ENCODE peak calls at places on chromosomes 16 and 17, in ten cellular contexts. C is tibial nerve, Z is B cell, Y is sigmoid colon, S is cardiac muscle cell, T is stomach, R is H9, G is HFFc6, U is MM.1S, Q is AG10803. F is an unnamed sample.

GRCh38 chr17:1083451-1084187 is 86.7 kb downstream of the TIMM22 start:
- DNase-seq in C (no peak), Z (no peak), Y (no peak), S (no peak), T (peak), R (no peak), G (no peak), U (no peak), Q (no peak), F (peak)

GRCh38 chr16:25264599-25264998 is 7.0 kb upstream of the ZKSCAN2 start:
- DNase-seq in C (no peak), Z (no peak), Y (no peak), S (peak), T (no peak), R (no peak), G (no peak), U (peak), Q (no peak), F (no peak)

GRCh38 chr17:68499587-68499986 is 12.6 kb upstream of the PRKAR1A start:
- DNase-seq in C (no peak), Z (no peak), Y (no peak), S (no peak), T (no peak), R (no peak), G (no peak), U (no peak), Q (no peak), F (no peak)

GRCh38 chr17:8628172-8628571 is 2.4 kb downstream of the MYH10 start:
- DNase-seq in C (no peak), Z (no peak), Y (no peak), S (no peak), T (no peak), R (no peak), G (no peak), U (no peak), Q (no peak), F (peak)

GRCh38 chr16:700684-701584 is 4.7 kb downstream of the FBXL16 start:
- DNase-seq in C (no peak), Z (peak), Y (no peak), S (no peak), T (no peak), R (peak), G (no peak), U (no peak), Q (no peak), F (no peak)

GRCh38 chr17:1058423-1059130 is 61.6 kb downstream of the TIMM22 start:
- DNase-seq in C (peak), Z (peak), Y (no peak), S (peak), T (peak), R (peak), G (peak), U (peak), Q (peak), F (peak)

GRCh38 chr16:79801550-79802090 is 201.1 kb upstream of the MAF start:
- DNase-seq in C (no peak), Z (no peak), Y (no peak), S (no peak), T (no peak), R (no peak), G (no peak), U (no peak), Q (no peak), F (no peak)

GRCh38 chr16:65540913-65541312 is 419.1 kb upstream of the CDH11 start:
- DNase-seq in C (no peak), Z (no peak), Y (no peak), S (no peak), T (no peak), R (no peak), G (no peak), U (no peak), Q (no peak), F (no peak)

GRCh38 chr17:78925234-78925633 is at the start of gene TIMP2:
- DNase-seq in C (peak), Z (peak), Y (peak), S (peak), T (peak), R (peak), G (peak), U (peak), Q (peak), F (peak)

GRCh38 chr16:9371713-9372448 is 280.4 kb downstream of the HAPSTR1 start:
- DNase-seq in C (no peak), Z (no peak), Y (no peak), S (no peak), T (no peak), R (no peak), G (no peak), U (no peak), Q (no peak), F (no peak)

GRCh38 chr17:82696916-82697807 is 1.3 kb downstream of the RAB40B start:
- DNase-seq in C (no peak), Z (no peak), Y (no peak), S (no peak), T (peak), R (peak), G (no peak), U (no peak), Q (no peak), F (peak)

GRCh38 chr16:78748471-78748929 is 649.0 kb downstream of the WWOX start:
- DNase-seq in C (no peak), Z (no peak), Y (no peak), S (no peak), T (no peak), R (no peak), G (no peak), U (peak), Q (no peak), F (no peak)

GRCh38 chr16:19513377-19514053 is 8.4 kb downstream of the GDE1 start:
- DNase-seq in C (no peak), Z (peak), Y (no peak), S (peak), T (no peak), R (no peak), G (no peak), U (no peak), Q (peak), F (no peak)
- TF ChIP-seq CTCF in C (no peak), Z (no peak), Y (no peak), S (no peak), T (no peak), R (no peak), G (no peak), U (no peak), Q (no peak), F (no peak)

GRCh38 chr17:43916385-43916784 is 9.0 kb upstream of the MPP2 start:
- DNase-seq in C (no peak), Z (no peak), Y (no peak), S (no peak), T (no peak), R (no peak), G (no peak), U (peak), Q (no peak), F (no peak)
- TF ChIP-seq CTCF in C (no peak), Z (no peak), Y (no peak), S (no peak), T (no peak), R (peak), G (no peak), U (peak), Q (no peak), F (no peak)

GRCh38 chr17:74380086-74380958 is 13.0 kb downstream of the GPR142 start:
- DNase-seq in C (no peak), Z (no peak), Y (no peak), S (peak), T (peak), R (peak), G (no peak), U (no peak), Q (no peak), F (no peak)
- TF ChIP-seq CTCF in C (no peak), Z (no peak), Y (no peak), S (no peak), T (no peak), R (peak), G (no peak), U (no peak), Q (no peak), F (no peak)

GRCh38 chr17:76152580-76152979 is 11.5 kb upstream of the FOXJ1 start:
- DNase-seq in C (no peak), Z (no peak), Y (no peak), S (no peak), T (no peak), R (peak), G (no peak), U (no peak), Q (no peak), F (no peak)

GRCh38 chr17:76153202-76153601 is 12.2 kb upstream of the FOXJ1 start:
- DNase-seq in C (no peak), Z (no peak), Y (peak), S (no peak), T (no peak), R (peak), G (no peak), U (no peak), Q (no peak), F (no peak)

GRCh38 chr17:76154935-76155845 is 14.1 kb upstream of the FOXJ1 start:
- DNase-seq in C (no peak), Z (no peak), Y (no peak), S (no peak), T (no peak), R (peak), G (no peak), U (no peak), Q (no peak), F (no peak)

GRCh38 chr17:76154292-76154691 is 13.2 kb upstream of the FOXJ1 start:
- DNase-seq in C (no peak), Z (no peak), Y (no peak), S (no peak), T (no peak), R (no peak), G (no peak), U (no peak), Q (no peak), F (no peak)

DNA sequence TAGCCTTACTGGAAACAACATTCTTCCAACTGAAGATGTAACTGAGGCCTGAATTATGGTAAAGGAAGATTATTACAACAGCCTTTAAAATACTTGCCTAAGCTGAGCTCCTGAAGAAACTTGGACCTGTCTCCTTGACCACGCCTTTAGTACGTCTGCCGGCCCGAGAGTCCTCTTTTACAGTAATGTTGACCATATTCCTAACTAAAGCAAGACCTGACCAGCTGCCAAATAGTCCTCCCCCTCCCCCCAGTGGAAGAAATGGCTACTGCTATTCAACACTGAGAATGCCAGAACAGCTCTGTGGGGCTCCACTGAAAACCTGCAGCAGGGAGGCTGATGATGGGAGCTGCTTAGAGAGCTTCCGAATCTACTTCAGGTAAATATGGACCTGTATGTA is 12.6 kb upstream of the FOXJ1 start:
- DNase-seq in C (peak), Z (no peak), Y (peak), S (peak), T (no peak), R (peak), G (peak), U (no peak), Q (peak), F (peak)
- TF ChIP-seq CTCF in C (peak), Z (no peak), Y (peak), S (peak), T (no peak), R (peak), G (peak), U (peak), Q (peak), F (peak)

DNA sequence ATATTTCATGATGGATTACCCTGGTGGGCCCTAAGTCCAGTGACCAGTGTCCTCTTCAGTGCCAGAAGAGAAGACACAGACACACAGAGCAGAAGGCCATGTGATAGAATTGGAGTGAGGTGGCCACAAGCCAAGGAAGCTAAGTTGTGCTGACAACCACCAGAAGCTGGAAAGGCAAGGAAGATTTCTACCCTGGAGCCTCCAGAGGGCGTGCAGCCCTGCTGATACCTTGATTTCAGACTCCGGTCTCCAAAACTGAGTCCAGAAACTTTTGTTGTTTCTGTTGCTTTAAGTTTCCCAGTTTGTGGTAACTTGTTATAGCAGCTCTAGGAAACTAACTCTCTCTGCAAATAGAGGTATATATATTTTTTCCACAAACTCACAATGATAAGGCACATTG is 396.6 kb upstream of the ASIC2 start:
- DNase-seq in C (no peak), Z (no peak), Y (no peak), S (no peak), T (no peak), R (no peak), G (no peak), U (no peak), Q (no peak), F (no peak)
- TF ChIP-seq CTCF in C (no peak), Z (no peak), Y (no peak), S (no peak), T (no peak), R (peak), G (no peak), U (no peak), Q (peak), F (no peak)

DNA sequence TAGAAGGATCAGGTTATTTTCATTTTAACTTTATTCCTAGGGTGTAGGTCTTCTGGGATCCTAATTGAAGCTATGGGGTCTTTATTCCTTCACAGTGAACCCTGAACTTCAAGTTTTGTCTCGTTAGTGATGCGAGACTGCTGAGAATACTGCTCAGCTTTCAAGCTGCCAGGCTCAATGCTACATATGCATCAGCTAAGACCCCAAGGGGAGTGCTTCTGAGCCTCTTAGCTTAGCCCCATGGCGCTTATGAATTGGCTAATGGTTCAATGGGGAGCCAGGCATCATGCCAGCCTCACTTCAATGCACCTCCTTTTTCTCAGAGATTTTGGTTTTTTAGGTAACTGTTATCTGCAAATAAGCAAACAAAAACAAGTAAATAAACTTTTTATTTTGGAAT is 94.1 kb upstream of the SIAH1 start:
- DNase-seq in C (no peak), Z (no peak), Y (no peak), S (no peak), T (no peak), R (no peak), G (no peak), U (no peak), Q (no peak), F (no peak)
- TF ChIP-seq CTCF in C (no peak), Z (no peak), Y (no peak), S (no peak), T (no peak), R (no peak), G (no peak), U (no peak), Q (no peak), F (no peak)

GRCh38 chr17:44911133-44912001 is 3.9 kb downstream of the GFAP start:
- DNase-seq in C (peak), Z (peak), Y (peak), S (peak), T (peak), R (peak), G (peak), U (peak), Q (peak), F (peak)

GRCh38 chr17:44913676-44914075 is 1.6 kb downstream of the GFAP start:
- DNase-seq in C (no peak), Z (no peak), Y (peak), S (no peak), T (no peak), R (no peak), G (no peak), U (no peak), Q (no peak), F (no peak)

GRCh38 chr17:44914698-44915271 is 515 bp downstream of the GFAP start:
- DNase-seq in C (no peak), Z (no peak), Y (no peak), S (no peak), T (no peak), R (peak), G (no peak), U (no peak), Q (no peak), F (no peak)

GRCh38 chr17:44914148-44914547 is 1.2 kb downstream of the GFAP start:
- DNase-seq in C (no peak), Z (no peak), Y (peak), S (no peak), T (no peak), R (peak), G (no peak), U (no peak), Q (no peak), F (no peak)

DNA sequence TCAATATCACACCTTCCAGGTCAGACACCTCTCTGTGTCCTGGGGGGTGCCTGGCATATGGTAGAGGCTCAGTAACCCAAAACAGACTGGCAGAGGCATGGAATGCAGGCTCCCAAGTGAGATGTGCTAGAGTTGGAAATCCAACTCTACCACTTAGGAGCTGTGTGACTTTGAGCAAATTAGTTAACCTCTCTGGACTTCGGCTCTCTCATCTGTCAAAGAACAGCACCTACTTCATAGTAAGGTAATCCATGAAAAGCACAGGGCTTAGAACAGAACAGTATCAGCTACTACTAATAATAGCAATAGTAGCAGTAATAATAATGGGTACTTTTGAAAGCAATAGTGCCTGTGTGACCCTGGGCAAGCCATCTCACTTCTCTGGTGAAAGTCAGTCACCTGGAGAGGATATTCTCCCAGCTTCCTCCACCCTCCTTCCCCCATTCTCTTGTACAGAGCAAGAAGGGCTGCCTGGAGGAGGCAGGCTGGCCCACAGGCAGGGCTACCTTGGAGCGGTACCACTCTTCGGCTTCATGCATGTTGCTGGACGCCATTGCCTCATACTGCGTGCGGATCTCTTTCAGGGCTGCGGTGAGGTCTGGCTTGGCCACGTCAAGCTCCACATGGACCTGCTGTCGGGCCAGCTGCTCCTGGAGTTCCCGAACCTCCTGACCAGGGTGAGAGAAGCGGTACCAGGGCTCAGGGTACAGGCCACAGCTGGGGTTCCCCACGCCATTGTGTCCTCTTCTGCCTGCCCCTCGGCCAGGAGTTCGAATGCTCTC is 2.3 kb downstream of the GFAP start:
- DNase-seq in C (no peak), Z (no peak), Y (peak), S (no peak), T (no peak), R (no peak), G (no peak), U (no peak), Q (no peak), F (no peak)
- TF ChIP-seq CTCF in C (no peak), Z (no peak), Y (no peak), S (no peak), T (no peak), R (no peak), G (no peak), U (no peak), Q (no peak), F (no peak)

DNA sequence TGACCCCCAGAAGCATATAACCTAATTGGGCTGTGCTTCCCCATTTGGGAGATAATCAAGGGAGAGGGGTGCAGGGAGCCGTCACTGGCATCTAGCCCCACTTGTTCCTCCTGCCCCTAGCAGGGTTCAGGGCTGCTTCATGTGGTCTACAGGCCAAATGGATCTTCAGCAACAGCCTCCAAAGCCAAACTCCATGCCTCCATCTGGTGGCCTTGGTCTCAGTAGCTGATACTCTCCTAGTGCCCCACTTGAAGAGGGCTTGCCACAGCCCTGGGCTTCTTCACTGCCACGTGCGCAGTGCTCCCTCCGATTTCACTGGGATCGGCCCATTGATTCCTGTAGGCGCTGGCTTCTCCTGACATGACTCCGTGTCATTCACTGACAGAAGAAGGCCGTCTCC is 24.6 kb downstream of the LYRM9 start:
- DNase-seq in C (no peak), Z (no peak), Y (no peak), S (no peak), T (no peak), R (no peak), G (no peak), U (no peak), Q (no peak), F (no peak)
- TF ChIP-seq CTCF in C (no peak), Z (no peak), Y (no peak), S (no peak), T (no peak), R (no peak), G (no peak), U (no peak), Q (no peak), F (no peak)

DNA sequence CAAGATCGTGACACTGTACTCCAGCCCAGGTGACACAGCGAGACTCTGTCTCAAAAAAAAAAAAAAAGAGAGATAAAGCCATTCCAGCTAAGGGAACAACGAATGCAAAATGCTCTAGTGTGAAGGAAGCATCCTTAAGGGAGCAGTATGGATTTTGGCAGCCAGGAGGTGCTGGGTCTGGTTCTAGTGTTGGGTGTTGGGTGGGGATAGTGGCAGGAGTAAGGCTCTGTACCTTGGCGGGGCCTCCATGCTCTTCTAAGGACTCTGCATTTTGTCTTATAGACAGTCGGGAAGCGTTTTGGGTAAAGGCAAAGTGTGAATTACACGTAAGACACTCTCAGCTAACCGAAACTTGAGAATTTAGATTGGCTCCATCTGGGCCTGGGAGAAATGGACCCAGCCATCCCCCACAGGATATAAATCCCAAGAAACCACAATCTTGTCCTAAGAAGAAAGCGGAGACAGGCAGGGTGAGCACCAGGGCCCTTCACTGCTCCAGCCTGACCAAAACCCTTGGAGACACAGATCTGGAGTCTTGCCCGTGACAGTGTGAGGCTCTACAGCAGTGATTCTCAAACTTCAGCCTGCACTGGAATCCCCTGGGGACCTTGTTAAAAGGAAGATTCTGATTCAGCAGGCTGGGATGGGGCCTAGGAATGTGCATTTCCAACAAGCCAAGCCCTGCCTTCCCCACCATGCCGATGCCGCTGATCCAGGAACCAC is 33.1 kb upstream of the PHB1 start:
- DNase-seq in C (no peak), Z (no peak), Y (peak), S (peak), T (no peak), R (no peak), G (no peak), U (no peak), Q (peak), F (no peak)
- TF ChIP-seq CTCF in C (no peak), Z (no peak), Y (no peak), S (no peak), T (no peak), R (peak), G (no peak), U (no peak), Q (no peak), F (peak)